ENCODE peak calls at places on chromosomes 16 and 17, in nine cellular contexts. R is A549; T is trophoblast cell; Q is amniotic epithelial cell; U is RCC 7860; E is activated CD8-positive, alpha-beta T cell treated with anti-CD3 and anti-CD28 coated beads for 36 hours; B is psoas muscle; L is activated naive CD4-positive, alpha-beta T cell treated with Interleukin-2 at 50 U/mL for 16 hours; K is ELF-1. C is an unnamed sample.

GRCh38 chr17:74750327-74751069 is 2.1 kb downstream of the NHERF1 start:
- DNase-seq in R (no peak), B (peak), T (no peak), L (no peak), E (peak), Q (no peak), K (peak), U (no peak), C (no peak)

GRCh38 chr17:71963341-71963740 is 157.5 kb upstream of the SOX9 start:
- DNase-seq in L (no peak), K (no peak), U (no peak), B (no peak), T (no peak), Q (no peak), R (no peak), E (no peak), C (no peak)

GRCh38 chr17:1002412-1002753 is 5.5 kb downstream of the TIMM22 start:
- DNase-seq in R (no peak), E (no peak), Q (no peak), T (no peak), B (no peak), K (no peak), U (no peak), L (no peak), C (no peak)

GRCh38 chr16:88963583-88963982 is 13.4 kb downstream of the CBFA2T3 start:
- DNase-seq in R (no peak), K (no peak), Q (peak), E (no peak), B (no peak), T (no peak), L (no peak), U (peak), C (no peak)

GRCh38 chr17:77735341-77736206 is 222.9 kb upstream of the TNRC6C start:
- DNase-seq in T (no peak), B (no peak), E (no peak), U (no peak), R (no peak), K (peak), L (no peak), Q (peak), C (no peak)

GRCh38 chr16:11235703-11235991 is 20.4 kb downstream of the SOCS1 start:
- DNase-seq in R (no peak), T (no peak), Q (no peak), U (no peak), E (no peak), B (no peak), L (no peak), K (no peak), C (no peak)

GRCh38 chr17:56593741-56594527 is 435 bp downstream of the NOG start:
- DNase-seq in E (peak), R (peak), U (no peak), B (peak), K (peak), L (peak), Q (peak), T (peak), C (no peak)

GRCh38 chr16:877242-878065 is 76.9 kb upstream of the GNG13 start:
- DNase-seq in Q (no peak), T (no peak), E (peak), U (no peak), B (no peak), R (no peak), K (no peak), L (no peak), C (no peak)

GRCh38 chr16:57479422-57480126 is 6.7 kb downstream of the DOK4 start:
- DNase-seq in U (peak), R (no peak), Q (peak), K (peak), E (no peak), T (no peak), B (peak), L (no peak), C (no peak)

GRCh38 chr16:70523013-70523620 is at the start of gene COG4:
- DNase-seq in K (peak), R (peak), E (peak), Q (peak), T (peak), U (peak), B (peak), L (peak), C (peak)

GRCh38 chr17:60656499-60656898 is 21.2 kb upstream of the BCAS3 start:
- DNase-seq in B (no peak), U (no peak), L (no peak), K (no peak), Q (no peak), T (no peak), R (no peak), E (no peak), C (no peak)

GRCh38 chr17:12406623-12407228 is 259.0 kb upstream of the MYOCD start:
- DNase-seq in L (no peak), K (no peak), E (no peak), B (no peak), U (no peak), T (no peak), R (no peak), Q (peak), C (no peak)

GRCh38 chr16:56764835-56765234 is 34.9 kb downstream of the NUP93 start:
- DNase-seq in E (no peak), U (no peak), Q (no peak), K (no peak), R (no peak), T (no peak), L (no peak), B (no peak), C (no peak)

GRCh38 chr16:19046062-19046461 is 21.4 kb upstream of the COQ7 start:
- DNase-seq in B (no peak), K (no peak), R (no peak), Q (no peak), E (no peak), L (no peak), U (no peak), T (no peak), C (no peak)

GRCh38 chr16:52203096-52203495 is 343.8 kb downstream of the TOX3 start:
- DNase-seq in T (no peak), R (no peak), E (no peak), Q (no peak), L (no peak), B (no peak), U (peak), K (no peak), C (no peak)

GRCh38 chr16:58366247-58367031 is 25.8 kb upstream of the GINS3 start:
- DNase-seq in B (no peak), T (no peak), Q (peak), E (no peak), L (no peak), R (peak), U (peak), K (no peak), C (no peak)

GRCh38 chr16:64202571-64202970 is 919.3 kb downstream of the CDH11 start:
- DNase-seq in Q (no peak), K (no peak), R (no peak), U (no peak), L (no peak), T (no peak), B (no peak), E (no peak), C (no peak)

GRCh38 chr16:86099326-86099725 is 200.4 kb downstream of the IRF8 start:
- DNase-seq in K (no peak), R (no peak), E (no peak), T (no peak), Q (no peak), U (no peak), B (no peak), L (no peak), C (no peak)

GRCh38 chr16:27326251-27326650 is 12.5 kb downstream of the IL4R start:
- DNase-seq in B (no peak), Q (no peak), R (no peak), U (no peak), K (no peak), T (peak), E (no peak), L (no peak), C (no peak)

GRCh38 chr17:57986841-57987581 is 1.0 kb downstream of the VEZF1 start:
- DNase-seq in K (peak), E (peak), T (peak), U (peak), R (peak), Q (peak), B (peak), L (peak), C (peak)

GRCh38 chr16:10297341-10298006 is 88.4 kb upstream of the ATF7IP2 start:
- DNase-seq in R (no peak), K (no peak), E (no peak), L (no peak), Q (no peak), B (no peak), T (no peak), U (no peak), C (no peak)

GRCh38 chr16:53159781-53160436 is 105.1 kb downstream of the CHD9 start:
- DNase-seq in E (peak), R (peak), K (peak), Q (peak), U (peak), B (no peak), T (peak), L (no peak), C (no peak)

GRCh38 chr17:66464921-66465320 is 162.5 kb downstream of the PRKCA start:
- DNase-seq in L (no peak), T (no peak), R (no peak), B (no peak), E (no peak), Q (peak), U (no peak), K (no peak), C (no peak)

GRCh38 chr16:66618588-66618987 is 14.1 kb downstream of the CMTM3 start:
- DNase-seq in B (peak), E (no peak), Q (peak), K (no peak), U (peak), L (no peak), R (no peak), T (peak), C (no peak)

GRCh38 chr16:48487287-48487686 is 102.1 kb upstream of the SIAH1 start:
- DNase-seq in E (no peak), B (no peak), R (no peak), Q (peak), K (no peak), T (no peak), U (no peak), L (no peak), C (no peak)

GRCh38 chr17:5249615-5250014 is 15.0 kb upstream of the SCIMP start:
- DNase-seq in T (peak), B (no peak), L (peak), U (peak), Q (peak), K (peak), R (peak), E (peak), C (peak)

C was measured in activated T-helper 1 cell treated with Interleukin-2 at 50 U/mL for 16 hours.